ENCODE peak calls at places on chromosomes 1 and 21, in four cellular contexts. W is GM04504; F is activated CD4-positive, alpha-beta T cell treated with anti-CD3 and anti-CD28 coated beads for 48 hours; K is heart right ventricle. L is an unnamed sample.

GRCh38 chr1:236137285-236137852 is 5.0 kb upstream of the GPR137B start:
- DNase-seq in W (no peak), F (no peak), K (no peak), L (no peak)

GRCh38 chr1:178941261-178941689 is 70.4 kb upstream of the ANGPTL1 start:
- DNase-seq in W (no peak), F (no peak), K (no peak), L (no peak)

GRCh38 chr1:202349263-202349928 is 897 bp downstream of the PPP1R12B start:
- DNase-seq in W (peak), F (no peak), K (no peak), L (no peak)

GRCh38 chr1:200877839-200878551 is 5.2 kb downstream of the GPR25 start:
- DNase-seq in W (no peak), F (peak), K (no peak), L (no peak)

GRCh38 chr1:188295157-188295556 is 1466.4 kb downstream of the PLA2G4A start:
- DNase-seq in W (no peak), F (no peak), K (no peak), L (no peak)

GRCh38 chr1:14476170-14476955 is 122.1 kb upstream of the KAZN start:
- DNase-seq in W (peak), F (no peak), K (no peak), L (no peak)

GRCh38 chr1:19636065-19636464 is 8.0 kb upstream of the NBL1 start:
- DNase-seq in W (no peak), F (no peak), K (no peak), L (no peak)

GRCh38 chr1:145999321-146000024 is 3.1 kb upstream of the TXNIP start:
- DNase-seq in W (no peak), F (no peak), K (no peak), L (no peak)

GRCh38 chr21:46301759-46302158 is 15.6 kb downstream of the YBEY start:
- DNase-seq in W (no peak), F (no peak), K (no peak), L (peak)

GRCh38 chr21:27776925-27777553 is 810.2 kb upstream of the ADAMTS5 start:
- DNase-seq in W (no peak), F (no peak), K (peak), L (no peak)

GRCh38 chr1:183711691-183712401 is 58.7 kb upstream of the APOBEC4 start:
- DNase-seq in W (peak), F (no peak), K (no peak), L (no peak)

GRCh38 chr1:188709146-188709545 is 1768.5 kb downstream of the BRINP3 start:
- DNase-seq in W (no peak), F (no peak), K (no peak), L (no peak)

GRCh38 chr21:33892853-33893252 is 22.8 kb downstream of the ATP5PO start:
- DNase-seq in W (no peak), F (no peak), K (no peak), L (no peak)

GRCh38 chr1:155909894-155910293 is 1.3 kb downstream of the RIT1 start:
- DNase-seq in W (no peak), F (no peak), K (no peak), L (no peak)

GRCh38 chr1:32438136-32438535 is 26.7 kb upstream of the ZBTB8B start:
- DNase-seq in W (no peak), F (no peak), K (no peak), L (no peak)

GRCh38 chr1:94678187-94678863 is 136.8 kb upstream of the F3 start:
- DNase-seq in W (no peak), F (no peak), K (no peak), L (no peak)

GRCh38 chr1:53331446-53332187 is 3.7 kb upstream of the LRP8 start:
- DNase-seq in W (no peak), F (no peak), K (no peak), L (peak)

GRCh38 chr1:15114884-15115283 is 38.7 kb upstream of the TMEM51 start:
- DNase-seq in W (no peak), F (no peak), K (no peak), L (no peak)

GRCh38 chr1:178704833-178705232 is 20.2 kb upstream of the RALGPS2 start:
- DNase-seq in W (no peak), F (no peak), K (no peak), L (no peak)

GRCh38 chr1:88466899-88467580 is 217.0 kb upstream of the PKN2 start:
- DNase-seq in W (no peak), F (no peak), K (peak), L (peak)

GRCh38 chr1:33609739-33610138 is 137.3 kb downstream of the ZSCAN20 start:
- DNase-seq in W (no peak), F (no peak), K (no peak), L (no peak)

L was measured in left lung.